ENCODE peak calls at places on chromosomes 11 and 22, in four cellular contexts. X is activated T-helper 9 cell treated with anti-CD3 and anti-CD28 coated beads, Interleukin-2, amount 50 U/mL, for 16 hours; R is HTR-8/SVneo; V is activated CD4-positive, alpha-beta T cell treated with anti-CD3 and anti-CD28 coated beads for 4 hours. W is an unnamed sample.

GRCh38 chr11:29135504-29135903 is 881.3 kb downstream of the KCNA4 start:
- DNase-seq in R (no peak), X (no peak), V (no peak), W (no peak)

GRCh38 chr11:111417766-111418435 is 38.8 kb upstream of the POU2AF1 start:
- DNase-seq in R (no peak), V (no peak), X (no peak), W (no peak)

GRCh38 chr11:70823771-70824170 is 425.4 kb downstream of the CTTN start:
- DNase-seq in V (no peak), R (no peak), X (no peak), W (no peak)

GRCh38 chr22:29733362-29734322 is 13.8 kb downstream of the CABP7 start:
- DNase-seq in V (no peak), R (no peak), X (no peak), W (peak; percentile 28)

GRCh38 chr11:7449841-7450214 is 35.5 kb upstream of the OLFML1 start:
- DNase-seq in V (no peak), X (no peak), R (no peak), W (no peak)

GRCh38 chr11:74339619-74340018 is 28.2 kb upstream of the P4HA3 start:
- DNase-seq in R (no peak), X (no peak), V (no peak), W (no peak)

GRCh38 chr11:127943763-127944162 is 643.6 kb downstream of the ETS1 start:
- DNase-seq in V (no peak), R (no peak), X (no peak), W (no peak)

GRCh38 chr11:35135222-35135621 is 3.7 kb upstream of the CD44 start:
- DNase-seq in X (no peak), R (no peak), V (no peak), W (no peak)

GRCh38 chr11:69137148-69137844 is 18.4 kb upstream of the SMIM38 start:
- DNase-seq in R (no peak), V (no peak), X (no peak), W (no peak)